ENCODE peak calls at places on chromosomes 12 and 14, in ten cellular contexts. P is Peyer's patch, M is tibial nerve, X is body of pancreas, C is breast epithelium, Z is HCT116, L is endothelial cell of umbilical vein, D is heart left ventricle, B is IMR-90, A is uterus. N is an unnamed sample.

GRCh38 chr12:75446857-75447256 is 33.7 kb upstream of the GLIPR1 start:
- DNase-seq in P (no peak), M (no peak), X (no peak), C (no peak), Z (no peak), L (peak; percentile 52), D (no peak), B (peak; percentile 85), A (no peak), N (no peak)

GRCh38 chr12:89239534-89239933 is 112.8 kb downstream of the DUSP6 start:
- DNase-seq in P (no peak), M (no peak), X (no peak), C (no peak), Z (no peak), L (no peak), D (no peak), B (no peak), A (no peak), N (no peak)

GRCh38 chr12:65279387-65280112 is 1.1 kb downstream of the MSRB3 start:
- DNase-seq in P (no peak), M (no peak), X (no peak), C (no peak), Z (no peak), L (peak; percentile 70), D (no peak), B (peak; percentile 15), A (no peak), N (no peak)

GRCh38 chr14:98926151-98926550 is 345.8 kb downstream of the BCL11B start:
- DNase-seq in P (peak; percentile 60), M (no peak), X (no peak), C (no peak), Z (no peak), L (no peak), D (no peak), B (no peak), A (no peak), N (no peak)

GRCh38 chr14:21054123-21054767 is 3.4 kb upstream of the RNASE8 start:
- DNase-seq in P (no peak), M (no peak), X (peak; percentile 56), C (no peak), Z (no peak), L (no peak), D (no peak), B (no peak), A (no peak), N (no peak)

GRCh38 chr12:77924703-77925102 is 94.0 kb downstream of the NAV3 start:
- DNase-seq in P (no peak), M (no peak), X (no peak), C (no peak), Z (no peak), L (no peak), D (no peak), B (peak; percentile 52), A (no peak), N (no peak)

GRCh38 chr12:91077228-91077954 is 19.6 kb upstream of the KERA start:
- DNase-seq in P (no peak), M (no peak), X (no peak), C (no peak), Z (no peak), L (no peak), D (no peak), B (no peak), A (no peak), N (no peak)

GRCh38 chr12:78928200-78929074 is 63.9 kb downstream of the SYT1 start:
- DNase-seq in P (no peak), M (no peak), X (no peak), C (no peak), Z (peak; percentile 87), L (peak; percentile 1), D (no peak), B (peak; percentile 93), A (no peak), N (no peak)

GRCh38 chr12:92496790-92497189 is 206.0 kb upstream of the PLEKHG7 start:
- DNase-seq in P (no peak), M (no peak), X (no peak), C (no peak), Z (no peak), L (no peak), D (no peak), B (no peak), A (no peak), N (no peak)

GRCh38 chr12:109744991-109745942 is 31.6 kb downstream of the FAM222A start:
- DNase-seq in P (peak; percentile 34), M (no peak), X (peak; percentile 75), C (peak; percentile 51), Z (no peak), L (no peak), D (no peak), B (peak; percentile 24), A (no peak), N (no peak)

GRCh38 chr14:65200454-65200853 is 98.1 kb upstream of the MAX start:
- DNase-seq in P (no peak), M (no peak), X (no peak), C (no peak), Z (no peak), L (no peak), D (no peak), B (no peak), A (no peak), N (no peak)

GRCh38 chr14:94115068-94115591 is 4.6 kb downstream of the IFI27 start:
- DNase-seq in P (no peak), M (no peak), X (no peak), C (no peak), Z (no peak), L (peak; percentile 32), D (no peak), B (no peak), A (no peak), N (no peak)
- TF ChIP-seq POLR2A in P (no peak), M (no peak), X (no peak), C (no peak), Z (no peak), L (no peak), D (no peak), B (no peak), A (peak; percentile 30), N (no peak)

GRCh38 chr12:48041591-48042423 is 37.5 kb upstream of the COL2A1 start:
- DNase-seq in P (no peak), M (no peak), X (no peak), C (no peak), Z (no peak), L (no peak), D (no peak), B (no peak), A (no peak), N (no peak)
- TF ChIP-seq POLR2A in P (no peak), M (no peak), X (no peak), C (no peak), Z (no peak), L (no peak), D (no peak), B (no peak), A (no peak), N (no peak)

GRCh38 chr12:124567673-124568373 is 411 bp upstream of the NCOR2 start:
- DNase-seq in P (peak; percentile 93), M (peak; percentile 93), X (peak; percentile 89), C (peak; percentile 86), Z (no peak), L (peak; percentile 70), D (peak; percentile 96), B (peak; percentile 94), A (peak; percentile 97), N (peak; percentile 58)
- TF ChIP-seq POLR2A in P (no peak), M (no peak), X (no peak), C (no peak), Z (no peak), L (no peak), D (no peak), B (no peak), A (no peak), N (no peak)

GRCh38 chr12:121797937-121798801 is 4.7 kb upstream of the RHOF start:
- DNase-seq in P (peak; percentile 90), M (peak; percentile 54), X (peak; percentile 83), C (peak; percentile 74), Z (no peak), L (peak; percentile 55), D (peak; percentile 84), B (peak; percentile 50), A (peak; percentile 77), N (no peak)
- TF ChIP-seq POLR2A in P (peak; percentile 27), M (no peak), X (no peak), C (no peak), Z (no peak), L (peak; percentile 40), D (peak; percentile 8), B (no peak), A (no peak), N (no peak)

GRCh38 chr14:104864267-104865068 is 600 bp upstream of the CEP170B start:
- DNase-seq in P (peak; percentile 96), M (no peak), X (peak; percentile 87), C (peak; percentile 67), Z (peak; percentile 33), L (no peak), D (peak; percentile 20), B (no peak), A (peak; percentile 37), N (no peak)
- TF ChIP-seq POLR2A in P (peak; percentile 57), M (no peak), X (peak; percentile 53), C (no peak), Z (peak; percentile 29), L (no peak), D (no peak), B (no peak), A (no peak), N (no peak)